ENCODE peak calls at places on chromosomes 3 and 15, in seven cellular contexts. N is foreskin keratinocyte, I is adrenal gland, H is transverse colon, U is lower lobe of right lung, Q is uterus, R is tibial nerve. L is an unnamed sample.

GRCh38 chr15:80152896-80153876 is at the start of gene FAH:
- DNase-seq in N (peak), I (peak), H (peak), U (no peak), Q (no peak), R (no peak), L (peak)

GRCh38 chr3:152175576-152175883 is 93.2 kb upstream of the MBNL1 start:
- DNase-seq in N (peak), I (no peak), H (no peak), U (no peak), Q (no peak), R (no peak), L (no peak)

GRCh38 chr3:126438746-126439145 is 36.9 kb downstream of the ZXDC start:
- DNase-seq in N (no peak), I (no peak), H (no peak), U (no peak), Q (no peak), R (no peak), L (no peak)

GRCh38 chr3:73433681-73434080 is 191.1 kb downstream of the PDZRN3 start:
- DNase-seq in N (peak), I (no peak), H (no peak), U (no peak), Q (no peak), R (no peak), L (no peak)

GRCh38 chr3:108430540-108430939 is 79.9 kb downstream of the MYH15 start:
- DNase-seq in N (peak), I (no peak), H (no peak), U (no peak), Q (no peak), R (no peak), L (no peak)

GRCh38 chr3:190773948-190774347 is 88.5 kb downstream of the GMNC start:
- DNase-seq in N (no peak), I (no peak), H (no peak), U (no peak), Q (no peak), R (no peak), L (no peak)

GRCh38 chr3:112627419-112627818 is 13.5 kb downstream of the CCDC80 start:
- DNase-seq in N (no peak), I (no peak), H (no peak), U (no peak), Q (no peak), R (no peak), L (no peak)

GRCh38 chr3:156635973-156636372 is 38.4 kb upstream of the TIPARP start:
- DNase-seq in N (no peak), I (no peak), H (no peak), U (no peak), Q (no peak), R (no peak), L (no peak)

GRCh38 chr15:80852676-80853075 is 73.5 kb downstream of the CEMIP start:
- DNase-seq in N (peak), I (no peak), H (peak), U (no peak), Q (no peak), R (no peak), L (no peak)

GRCh38 chr3:148329481-148330220 is 368.1 kb upstream of the AGTR1 start:
- DNase-seq in N (no peak), I (no peak), H (no peak), U (no peak), Q (no peak), R (no peak), L (no peak)

GRCh38 chr3:14522768-14523167 is 17.4 kb downstream of the GRIP2 start:
- DNase-seq in N (no peak), I (no peak), H (no peak), U (peak), Q (no peak), R (no peak), L (peak)

GRCh38 chr15:99717129-99718024 is 15.9 kb downstream of the LYSMD4 start:
- DNase-seq in N (no peak), I (no peak), H (no peak), U (no peak), Q (no peak), R (no peak), L (no peak)

GRCh38 chr3:185645596-185646381 is 59.7 kb downstream of the SENP2 start:
- DNase-seq in N (no peak), I (no peak), H (no peak), U (no peak), Q (no peak), R (no peak), L (peak)

GRCh38 chr3:195551381-195551978 is 8.4 kb upstream of the PPP1R2 start:
- DNase-seq in N (no peak), I (no peak), H (no peak), U (no peak), Q (no peak), R (peak), L (no peak)

GRCh38 chr15:99604865-99605264 is 39.1 kb downstream of the MEF2A start:
- DNase-seq in N (peak), I (no peak), H (no peak), U (no peak), Q (no peak), R (no peak), L (no peak)

GRCh38 chr3:20561166-20561565 is 375.2 kb upstream of the SGO1 start:
- DNase-seq in N (no peak), I (no peak), H (no peak), U (no peak), Q (no peak), R (no peak), L (no peak)

GRCh38 chr3:14138878-14139659 is 14.2 kb downstream of the TMEM43 start:
- DNase-seq in N (no peak), I (no peak), H (no peak), U (no peak), Q (no peak), R (no peak), L (no peak)

GRCh38 chr3:10957976-10958749 is 34.4 kb upstream of the SLC6A1 start:
- DNase-seq in N (no peak), I (peak), H (peak), U (peak), Q (no peak), R (no peak), L (no peak)

GRCh38 chr15:87547470-87548181 is 708.9 kb downstream of the NTRK3 start:
- DNase-seq in N (no peak), I (no peak), H (no peak), U (no peak), Q (no peak), R (no peak), L (no peak)

GRCh38 chr15:64685230-64685886 is 90.0 kb downstream of the RBPMS2 start:
- DNase-seq in N (no peak), I (no peak), H (no peak), U (no peak), Q (no peak), R (no peak), L (no peak)

GRCh38 chr3:142973217-142974009 is 9.9 kb upstream of the PAQR9 start:
- DNase-seq in N (no peak), I (no peak), H (no peak), U (no peak), Q (no peak), R (no peak), L (no peak)

GRCh38 chr3:86989611-86990010 is 1.3 kb downstream of the VGLL3 start:
- DNase-seq in N (no peak), I (no peak), H (no peak), U (no peak), Q (peak), R (no peak), L (no peak)

GRCh38 chr15:92806763-92807162 is 93.4 kb upstream of the CHD2 start:
- DNase-seq in N (no peak), I (no peak), H (no peak), U (no peak), Q (peak), R (no peak), L (no peak)

GRCh38 chr15:75508741-75509532 is 57.4 kb upstream of the SIN3A start:
- DNase-seq in N (no peak), I (peak), H (no peak), U (no peak), Q (peak), R (peak), L (no peak)

GRCh38 chr3:196553551-196553950 is 14.8 kb downstream of the WDR53 start:
- DNase-seq in N (no peak), I (no peak), H (no peak), U (no peak), Q (no peak), R (no peak), L (no peak)

GRCh38 chr15:67506775-67507747 is 13.9 kb upstream of the C15orf61 start:
- DNase-seq in N (no peak), I (no peak), H (no peak), U (no peak), Q (no peak), R (no peak), L (no peak)

GRCh38 chr3:46950177-46950576 is 26.4 kb downstream of the CCDC12 start:
- DNase-seq in N (no peak), I (no peak), H (no peak), U (no peak), Q (no peak), R (no peak), L (no peak)

GRCh38 chr15:70261083-70261482 is 163.4 kb upstream of the TLE3 start:
- DNase-seq in N (no peak), I (no peak), H (no peak), U (no peak), Q (no peak), R (no peak), L (no peak)

GRCh38 chr3:20924646-20925395 is 738.8 kb upstream of the SGO1 start:
- DNase-seq in N (peak), I (no peak), H (no peak), U (no peak), Q (no peak), R (no peak), L (no peak)

GRCh38 chr3:185402561-185402960 is 39.6 kb downstream of the MAP3K13 start:
- DNase-seq in N (peak), I (peak), H (no peak), U (no peak), Q (no peak), R (no peak), L (no peak)

GRCh38 chr3:123610331-123610730 is 25.5 kb upstream of the HACD2 start:
- DNase-seq in N (no peak), I (no peak), H (no peak), U (no peak), Q (no peak), R (no peak), L (no peak)

GRCh38 chr15:48855501-48856440 is 22.2 kb upstream of the EID1 start:
- DNase-seq in N (peak), I (peak), H (peak), U (no peak), Q (peak), R (peak), L (no peak)

GRCh38 chr3:114308830-114309229 is 15.0 kb downstream of the TIGIT start:
- DNase-seq in N (no peak), I (no peak), H (peak), U (no peak), Q (no peak), R (no peak), L (no peak)

GRCh38 chr3:47907784-47908183 is 104.8 kb downstream of the DHX30 start:
- DNase-seq in N (peak), I (no peak), H (no peak), U (no peak), Q (no peak), R (no peak), L (no peak)

GRCh38 chr3:112127522-112128494 is 5.2 kb downstream of the GCSAM start:
- DNase-seq in N (no peak), I (no peak), H (no peak), U (no peak), Q (no peak), R (no peak), L (no peak)

GRCh38 chr3:173397161-173398110 is at the start of gene NLGN1:
- DNase-seq in N (peak), I (peak), H (peak), U (peak), Q (peak), R (peak), L (peak)

GRCh38 chr3:70805044-70805732 is 492.8 kb upstream of the MDFIC2 start:
- DNase-seq in N (no peak), I (no peak), H (no peak), U (no peak), Q (no peak), R (no peak), L (no peak)

GRCh38 chr3:114877378-114878118 is 269.5 kb downstream of the ZBTB20 start:
- DNase-seq in N (no peak), I (no peak), H (no peak), U (no peak), Q (no peak), R (no peak), L (no peak)

GRCh38 chr3:100100454-100100853 is 13.8 kb downstream of the FILIP1L start:
- DNase-seq in N (no peak), I (no peak), H (no peak), U (no peak), Q (no peak), R (no peak), L (no peak)

GRCh38 chr3:100103558-100104441 is 10.5 kb downstream of the FILIP1L start:
- DNase-seq in N (no peak), I (no peak), H (peak), U (no peak), Q (no peak), R (no peak), L (no peak)

GRCh38 chr3:100104817-100105413 is 9.4 kb downstream of the FILIP1L start:
- DNase-seq in N (no peak), I (no peak), H (no peak), U (no peak), Q (no peak), R (no peak), L (no peak)

GRCh38 chr3:100104442-100104798 is 9.9 kb downstream of the FILIP1L start:
- DNase-seq in N (no peak), I (no peak), H (no peak), U (no peak), Q (no peak), R (no peak), L (no peak)

GRCh38 chr3:100102757-100103156 is 11.5 kb downstream of the FILIP1L start:
- DNase-seq in N (no peak), I (no peak), H (no peak), U (no peak), Q (no peak), R (no peak), L (no peak)
- H3K27ac ChIP-seq in N (no peak), I (no peak), H (no peak), U (no peak), Q (no peak), R (no peak), L (no peak)

DNA sequence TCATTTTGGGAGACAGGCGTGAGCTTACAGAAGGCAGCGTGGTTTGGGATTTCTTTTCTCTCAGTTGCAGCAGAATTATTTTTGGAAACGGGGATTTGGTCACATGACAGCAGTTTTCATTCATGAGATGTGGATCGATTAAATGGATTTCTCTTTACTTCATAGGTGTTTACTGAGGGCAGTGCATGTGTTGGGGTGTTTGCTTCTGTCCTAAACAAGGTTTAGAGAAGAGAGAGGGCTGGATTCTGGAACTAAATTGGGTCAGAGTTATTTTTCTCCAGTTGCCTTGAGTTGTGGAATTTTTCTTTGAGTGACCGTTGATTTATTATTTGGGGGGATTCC is 18.6 kb upstream of the TRAK1 start:
- DNase-seq in N (no peak), I (no peak), H (no peak), U (no peak), Q (no peak), R (no peak), L (no peak)
- H3K27ac ChIP-seq in N (no peak), I (peak), H (peak), U (peak), Q (peak), R (peak), L (peak)

DNA sequence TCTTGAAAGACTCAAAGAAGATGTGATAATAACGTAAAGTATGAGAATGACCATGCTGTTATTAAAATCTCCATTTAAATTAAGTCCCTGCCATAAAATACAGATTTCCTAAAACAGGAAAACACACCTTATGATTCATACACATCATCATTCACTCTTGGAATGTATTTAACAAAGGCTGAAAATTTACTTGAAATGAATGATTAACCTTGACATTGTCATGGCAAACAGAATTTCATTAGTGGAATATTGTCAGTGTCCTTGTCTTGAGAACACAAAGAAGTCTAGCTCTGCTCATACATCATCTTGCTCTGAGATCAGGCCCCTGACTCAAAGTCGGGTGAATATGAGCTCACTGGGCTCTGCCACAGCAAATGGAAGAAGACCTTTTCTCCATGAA is 313.9 kb downstream of the FGF12 start:
- DNase-seq in N (peak), I (peak), H (no peak), U (no peak), Q (no peak), R (no peak), L (no peak)
- H3K27ac ChIP-seq in N (no peak), I (no peak), H (no peak), U (no peak), Q (no peak), R (no peak), L (no peak)

DNA sequence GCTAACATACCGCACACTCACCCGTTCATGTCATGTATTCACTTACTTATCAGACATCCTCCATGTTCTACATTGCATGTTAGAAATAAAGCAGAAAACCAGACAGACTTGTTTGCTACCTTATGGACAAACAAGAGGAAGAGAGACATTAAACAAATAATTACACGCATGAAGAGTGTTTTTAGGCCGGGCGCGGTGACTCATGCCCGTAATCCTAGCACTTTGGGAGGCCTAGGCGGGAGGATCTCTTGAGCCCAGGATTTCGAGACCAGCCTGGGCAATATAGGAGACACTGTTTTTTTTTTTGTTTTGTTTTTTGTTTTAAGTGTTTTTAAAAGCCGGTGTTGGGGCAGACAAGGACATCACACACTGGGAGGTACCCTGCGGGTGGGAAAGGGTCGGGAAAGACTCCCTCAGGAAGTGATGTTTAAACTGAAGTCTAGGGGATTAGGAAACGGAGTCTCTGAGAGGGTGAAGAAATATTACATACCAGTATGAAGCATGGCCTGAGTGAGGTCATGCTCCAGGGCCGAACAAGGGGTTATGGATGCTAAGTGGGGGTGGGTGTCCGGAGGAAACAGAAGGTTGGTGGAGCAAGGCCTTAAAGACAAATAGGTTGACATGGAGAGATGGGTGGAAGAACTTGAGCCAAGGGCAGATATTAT is 2.1 kb upstream of the USP3 start:
- DNase-seq in N (no peak), I (no peak), H (peak), U (peak), Q (peak), R (no peak), L (no peak)
- H3K27ac ChIP-seq in N (peak), I (peak), H (peak), U (peak), Q (peak), R (peak), L (peak)

GRCh38 chr15:96336643-96337353 is 6.3 kb downstream of the NR2F2 start:
- DNase-seq in N (no peak), I (peak), H (peak), U (no peak), Q (no peak), R (peak), L (no peak)

GRCh38 chr15:96337354-96337990 is 7.0 kb downstream of the NR2F2 start:
- DNase-seq in N (no peak), I (peak), H (peak), U (no peak), Q (no peak), R (peak), L (no peak)

GRCh38 chr15:96338772-96339661 is 8.5 kb downstream of the NR2F2 start:
- DNase-seq in N (no peak), I (no peak), H (no peak), U (no peak), Q (no peak), R (peak), L (no peak)

GRCh38 chr15:96339662-96340347 is 9.3 kb downstream of the NR2F2 start:
- DNase-seq in N (no peak), I (peak), H (no peak), U (no peak), Q (no peak), R (no peak), L (no peak)

GRCh38 chr15:96337991-96338771 is 7.7 kb downstream of the NR2F2 start:
- DNase-seq in N (no peak), I (no peak), H (no peak), U (no peak), Q (no peak), R (peak), L (no peak)
- H3K27ac ChIP-seq in N (no peak), I (peak), H (peak), U (peak), Q (peak), R (peak), L (peak)

GRCh38 chr3:98763076-98763475 is at the start of gene ST3GAL6:
- DNase-seq in N (peak), I (peak), H (peak), U (peak), Q (peak), R (peak), L (no peak)
- H3K27ac ChIP-seq in N (no peak), I (no peak), H (peak), U (peak), Q (no peak), R (peak), L (peak)

GRCh38 chr15:78234515-78235040 is at the start of gene ACSBG1:
- DNase-seq in N (no peak), I (no peak), H (no peak), U (no peak), Q (no peak), R (no peak), L (no peak)
- H3K27ac ChIP-seq in N (no peak), I (no peak), H (no peak), U (no peak), Q (no peak), R (no peak), L (no peak)

DNA sequence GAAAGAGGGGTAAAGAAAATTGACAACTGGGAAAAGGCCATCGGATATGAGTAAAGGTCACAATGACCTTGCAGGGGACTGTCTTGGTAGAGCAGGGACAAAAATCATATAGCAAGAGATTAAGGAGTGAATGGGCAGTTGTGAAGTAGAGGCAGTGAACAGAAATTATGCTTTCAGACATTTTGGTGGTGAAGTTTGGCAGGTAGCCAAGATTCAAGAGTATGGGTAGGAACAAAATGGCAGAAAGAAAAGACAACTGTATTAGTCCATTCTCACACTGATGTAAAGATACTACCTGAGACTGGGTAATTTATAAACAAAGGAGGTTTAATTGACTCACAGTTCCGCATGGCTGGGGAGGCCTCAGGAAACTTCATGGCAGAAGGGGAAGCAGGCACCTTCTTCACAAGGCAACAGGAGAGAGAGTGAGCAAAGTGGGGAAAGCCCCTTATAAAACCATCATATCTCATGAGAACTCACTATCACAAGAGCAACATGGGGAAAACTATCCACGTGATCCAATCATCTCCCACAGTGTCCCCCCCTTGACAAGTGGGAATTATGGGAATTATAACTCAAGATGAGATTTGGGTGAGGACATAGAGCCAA is 84.0 kb downstream of the CGNL1 start:
- DNase-seq in N (no peak), I (no peak), H (no peak), U (no peak), Q (no peak), R (no peak), L (no peak)
- H3K27ac ChIP-seq in N (no peak), I (no peak), H (no peak), U (no peak), Q (no peak), R (no peak), L (no peak)

GRCh38 chr3:138440137-138440536 is 5.7 kb downstream of the ESYT3 start:
- DNase-seq in N (no peak), I (no peak), H (no peak), U (peak), Q (no peak), R (no peak), L (no peak)
- H3K27ac ChIP-seq in N (no peak), I (no peak), H (no peak), U (peak), Q (no peak), R (no peak), L (no peak)

L was measured in suprapubic skin.